ENCODE peak calls at places on chromosomes 7 and 10, in five cellular contexts. H, T, L, E and A are unnamed samples.

GRCh38 chr7:92767427-92767826 is 68.9 kb downstream of the CDK6 start:
- DNase-seq in E (no peak), H (no peak), L (no peak), T (no peak), A (peak)

GRCh38 chr10:123301077-123301875 is 147.1 kb downstream of the BUB3 start:
- DNase-seq in L (no peak), E (no peak), T (no peak), H (no peak), A (no peak)

GRCh38 chr7:105796365-105796764 is 80.0 kb downstream of the ATXN7L1 start:
- DNase-seq in T (no peak), H (no peak), E (no peak), L (no peak), A (no peak)

GRCh38 chr7:28685660-28686417 is 272.3 kb downstream of the TRIL start:
- DNase-seq in L (no peak), T (peak), E (peak), H (peak), A (peak)

GRCh38 chr7:102412548-102412947 is 16.4 kb downstream of the PRKRIP1 start:
- DNase-seq in L (no peak), H (no peak), T (no peak), E (peak), A (no peak)

GRCh38 chr7:109354552-109354951 is 784.9 kb downstream of the DNAJB9 start:
- DNase-seq in E (no peak), H (no peak), T (no peak), L (no peak), A (no peak)

GRCh38 chr7:121433775-121434174 is 37.7 kb upstream of the FAM3C start:
- DNase-seq in T (no peak), E (no peak), H (no peak), L (no peak), A (no peak)

GRCh38 chr10:22017283-22018020 is 13.9 kb upstream of the DNAJC1 start:
- DNase-seq in H (no peak), T (no peak), L (no peak), E (no peak), A (peak)

GRCh38 chr10:97612386-97612785 is 20.9 kb downstream of the MORN4 start:
- DNase-seq in E (peak), H (peak), T (peak), L (no peak), A (peak)

GRCh38 chr7:44959433-44959951 is 19.3 kb downstream of the MYO1G start:
- DNase-seq in L (no peak), T (no peak), H (no peak), E (no peak), A (peak)

GRCh38 chr10:101967119-101967518 is 88.9 kb downstream of the ARMH3 start:
- DNase-seq in T (no peak), H (no peak), L (no peak), E (no peak), A (no peak)

GRCh38 chr7:142797799-142798377 is 27.1 kb downstream of the PRSS2 start:
- DNase-seq in H (no peak), E (no peak), T (no peak), L (no peak), A (no peak)

GRCh38 chr10:79932841-79933379 is 16.0 kb downstream of the SFTPD start:
- DNase-seq in T (no peak), L (no peak), H (no peak), E (no peak), A (no peak)

GRCh38 chr7:44636041-44636580 is 29.7 kb downstream of the OGDH start:
- DNase-seq in H (no peak), L (no peak), T (no peak), E (no peak), A (no peak)

GRCh38 chr10:88080213-88080612 is 216.8 kb downstream of the PTEN start:
- DNase-seq in H (no peak), E (peak), T (no peak), L (no peak), A (no peak)

GRCh38 chr10:79930751-79931150 is 18.2 kb downstream of the SFTPD start:
- DNase-seq in T (no peak), L (no peak), E (no peak), H (no peak), A (no peak)

GRCh38 chr7:139853576-139854511 is 24.8 kb downstream of the TBXAS1 start:
- DNase-seq in H (no peak), E (peak), L (no peak), T (peak), A (no peak)

GRCh38 chr7:4074994-4075393 is 607.1 kb upstream of the FOXK1 start:
- DNase-seq in L (no peak), T (no peak), H (no peak), E (no peak), A (no peak)

GRCh38 chr10:114012650-114013049 is 31.0 kb upstream of the ADRB1 start:
- DNase-seq in T (no peak), H (no peak), L (no peak), E (no peak), A (no peak)

GRCh38 chr7:16702433-16702832 is 51.1 kb upstream of the TSPAN13 start:
- DNase-seq in L (no peak), H (no peak), E (no peak), T (no peak), A (no peak)

GRCh38 chr10:58818889-58819288 is 306.2 kb downstream of the BICC1 start:
- DNase-seq in E (no peak), L (no peak), H (no peak), T (no peak), A (peak)

GRCh38 chr7:101588131-101588935 is 40.8 kb downstream of the MYL10 start:
- DNase-seq in H (no peak), T (no peak), E (no peak), L (no peak), A (no peak)

GRCh38 chr10:129963831-129964501 is at the start of gene EBF3:
- DNase-seq in H (peak), L (peak), E (peak), T (peak), A (no peak)

GRCh38 chr7:66503036-66503370 is 125.7 kb upstream of the KCTD7 start:
- DNase-seq in E (no peak), T (no peak), H (no peak), L (no peak), A (no peak)

GRCh38 chr10:60417024-60417423 is 27.3 kb upstream of the ANK3 start:
- DNase-seq in E (no peak), T (no peak), L (no peak), H (no peak), A (no peak)

GRCh38 chr7:477626-478220 is 41.9 kb downstream of the PDGFA start:
- DNase-seq in T (no peak), E (no peak), L (no peak), H (no peak), A (peak)

GRCh38 chr7:50119815-50120637 is 27.0 kb upstream of the ZPBP start:
- DNase-seq in L (peak), E (no peak), T (no peak), H (no peak), A (no peak)

GRCh38 chr7:91940171-91940570 is 491 bp upstream of the AKAP9 start:
- DNase-seq in T (peak), H (no peak), E (peak), L (no peak), A (peak)

GRCh38 chr7:70812511-70812910 is 319.4 kb upstream of the GALNT17 start:
- DNase-seq in E (no peak), H (no peak), L (no peak), T (no peak), A (no peak)